ENCODE peak calls at places on chromosomes 1 and 21, in nine cellular contexts. O is HTR-8/SVneo; L is activated CD8-positive, alpha-beta memory T cell treated with anti-CD3 and anti-CD28 coated beads, Interleukin-2, amount 50 U/mL, for 48 hours; Y is H1; C is heart left ventricle; H is EL; Q is T-helper 17 cell; N is GM12891; I is astrocyte of the spinal cord. F is an unnamed sample.

GRCh38 chr1:9466780-9467755 is 72.2 kb upstream of the SLC25A33 start:
- DNase-seq in O (no peak), L (no peak), Y (no peak), C (peak; percentile 71), H (no peak), Q (no peak), N (no peak), I (no peak), F (no peak)

GRCh38 chr1:229344139-229344538 is 1.3 kb upstream of the CCSAP start:
- DNase-seq in O (no peak), L (no peak), Y (no peak), C (no peak), H (no peak), Q (no peak), N (no peak), I (no peak), F (no peak)

GRCh38 chr1:30376054-30376453 is 347.3 kb downstream of the MATN1 start:
- DNase-seq in O (no peak), L (no peak), Y (peak; percentile 8), C (no peak), H (no peak), Q (no peak), N (no peak), I (no peak), F (no peak)

GRCh38 chr1:11194407-11195176 is 5.4 kb downstream of the ANGPTL7 start:
- DNase-seq in O (no peak), L (no peak), Y (no peak), C (no peak), H (no peak), Q (no peak), N (no peak), I (no peak), F (no peak)

GRCh38 chr1:110309139-110309538 is 30.0 kb upstream of the RBM15 start:
- DNase-seq in O (no peak), L (no peak), Y (no peak), C (no peak), H (peak; percentile 65), Q (no peak), N (no peak), I (no peak), F (no peak)

GRCh38 chr1:6347641-6348487 is 45.7 kb downstream of the ACOT7 start:
- DNase-seq in O (peak; percentile 39), L (peak; percentile 79), Y (peak; percentile 77), C (no peak), H (peak; percentile 23), Q (peak; percentile 52), N (peak; percentile 67), I (peak; percentile 29), F (no peak)

GRCh38 chr21:41119901-41120300 is 48.1 kb upstream of the BACE2 start:
- DNase-seq in O (no peak), L (no peak), Y (no peak), C (no peak), H (no peak), Q (no peak), N (no peak), I (no peak), F (no peak)

GRCh38 chr1:112718691-112719418 is 3.7 kb upstream of the PPM1J start:
- DNase-seq in O (peak; percentile 60), L (peak; percentile 89), Y (peak; percentile 89), C (peak; percentile 82), H (peak; percentile 79), Q (peak; percentile 63), N (peak; percentile 75), I (peak; percentile 34), F (no peak)

GRCh38 chr1:89865498-89866385 is 44.9 kb downstream of the LRRC8D start:
- DNase-seq in O (peak; percentile 36), L (no peak), Y (no peak), C (no peak), H (peak; percentile 85), Q (no peak), N (no peak), I (peak; percentile 34), F (peak; percentile 64)

F was measured in HCT116.